ENCODE peak calls at places on chromosomes 13 and 19, in ten cellular contexts. F is ELR; Y is left cardiac atrium; G is stimulated activated CD8-positive, alpha-beta memory T cell treated with anti-CD3 and anti-CD28 coated beads, Interleukin-15, amount 100 ng/mL, for 24 hours; E is activated T-helper 2 cell treated with anti-CD3 and anti-CD28 coated beads, Interferon-gamma antibody, Interleukin-2, Interleukin-4, amounts not matched to agents 10 μg/mL and 5 μg/mL and 100 μg/mL, durations not matched to agents 14 hours and 24 hours and 36 hours; X is neural crest cell; U is hypothalamus; K is HTR-8/SVneo; D is fibroblast of the conjunctiva; P is stimulated activated CD4-positive, alpha-beta T cell treated with anti-CD3 and anti-CD28 coated beads, TNF-alpha, amount 100 ng/mL, for 4 hours. V is an unnamed sample.

GRCh38 chr19:38617764-38618589 is at the start of gene MAP4K1:
- DNase-seq in F (no peak), Y (peak), G (peak), E (peak), X (no peak), U (no peak), K (no peak), D (no peak), P (peak), V (no peak)

GRCh38 chr13:51935326-51936171 is 73.8 kb downstream of the CCDC70 start:
- DNase-seq in F (peak), Y (no peak), G (no peak), E (no peak), X (no peak), U (no peak), K (peak), D (no peak), P (no peak), V (no peak)

GRCh38 chr19:1087813-1088418 is 7.3 kb downstream of the POLR2E start:
- DNase-seq in F (no peak), Y (no peak), G (no peak), E (peak), X (no peak), U (peak), K (no peak), D (no peak), P (no peak), V (no peak)

GRCh38 chr19:28793391-28794168 is 419.4 kb downstream of the UQCRFS1 start:
- DNase-seq in F (no peak), Y (no peak), G (no peak), E (no peak), X (peak), U (no peak), K (no peak), D (no peak), P (no peak), V (no peak)

GRCh38 chr19:2261438-2262172 is 5.4 kb upstream of the JSRP1 start:
- DNase-seq in F (peak), Y (no peak), G (no peak), E (peak), X (peak), U (no peak), K (no peak), D (no peak), P (no peak), V (no peak)

GRCh38 chr19:6062961-6063575 is 47.2 kb downstream of the RFX2 start:
- DNase-seq in F (no peak), Y (no peak), G (no peak), E (no peak), X (no peak), U (no peak), K (no peak), D (no peak), P (no peak), V (no peak)

GRCh38 chr13:23608704-23609413 is 38.6 kb downstream of the TNFRSF19 start:
- DNase-seq in F (peak), Y (peak), G (no peak), E (no peak), X (no peak), U (no peak), K (no peak), D (no peak), P (no peak), V (no peak)

GRCh38 chr19:574658-575526 is 2.5 kb downstream of the BSG start:
- DNase-seq in F (peak), Y (no peak), G (no peak), E (no peak), X (no peak), U (peak), K (no peak), D (no peak), P (no peak), V (no peak)

GRCh38 chr13:76890036-76890435 is 3.8 kb upstream of the KCTD12 start:
- DNase-seq in F (peak), Y (no peak), G (no peak), E (no peak), X (no peak), U (no peak), K (peak), D (no peak), P (no peak), V (no peak)

GRCh38 chr13:106373989-106374572 is 161.4 kb downstream of the EFNB2 start:
- DNase-seq in F (no peak), Y (no peak), G (no peak), E (no peak), X (no peak), U (no peak), K (no peak), D (peak), P (no peak), V (no peak)

GRCh38 chr13:61170791-61171330 is 244.8 kb downstream of the PCDH20 start:
- DNase-seq in F (no peak), Y (peak), G (no peak), E (no peak), X (no peak), U (peak), K (no peak), D (no peak), P (no peak), V (no peak)

GRCh38 chr19:11223208-11223607 is 16.2 kb upstream of the ANGPTL8 start:
- DNase-seq in F (no peak), Y (no peak), G (no peak), E (no peak), X (no peak), U (no peak), K (no peak), D (no peak), P (no peak), V (no peak)

GRCh38 chr13:77697208-77698103 is at the start of gene SLAIN1:
- DNase-seq in F (peak), Y (peak), G (peak), E (peak), X (peak), U (peak), K (peak), D (no peak), P (peak), V (peak)

GRCh38 chr19:23505738-23506137 is 110.5 kb upstream of the ZNF91 start:
- DNase-seq in F (no peak), Y (no peak), G (no peak), E (no peak), X (no peak), U (no peak), K (no peak), D (no peak), P (no peak), V (no peak)

GRCh38 chr19:28823338-28823961 is 389.5 kb downstream of the UQCRFS1 start:
- DNase-seq in F (peak), Y (no peak), G (no peak), E (no peak), X (no peak), U (no peak), K (no peak), D (no peak), P (no peak), V (no peak)